ENCODE peak calls at places on chromosomes 1 and 21, in five cellular contexts. D is H1, Y is H9, I is mesenchymal stem cell, N is neuronal stem cell. H is an unnamed sample.

GRCh38 chr1:245988393-245989078 is 518.5 kb downstream of the SMYD3 start:
- DNase-seq in D (no peak), Y (no peak), I (no peak), N (no peak), H (no peak)

GRCh38 chr1:221874285-221875003 is 132.6 kb upstream of the DUSP10 start:
- DNase-seq in N (no peak), I (no peak), Y (no peak), D (no peak), H (peak; percentile 64)

GRCh38 chr1:37031419-37031818 is 2.9 kb downstream of the GRIK3 start:
- DNase-seq in N (no peak), I (no peak), Y (no peak), D (no peak), H (no peak)

GRCh38 chr1:231233735-231234417 is 7.1 kb upstream of the GNPAT start:
- DNase-seq in I (no peak), Y (no peak), N (no peak), D (no peak), H (no peak)

GRCh38 chr21:26550357-26550756 is 22.7 kb downstream of the CYYR1 start:
- DNase-seq in N (no peak), D (no peak), I (no peak), Y (no peak), H (no peak)

GRCh38 chr1:221747840-221748239 is 6.0 kb upstream of the DUSP10 start:
- DNase-seq in D (no peak), N (no peak), Y (no peak), I (no peak), H (no peak)

GRCh38 chr1:154193821-154194220 is 1.9 kb upstream of the TPM3 start:
- DNase-seq in Y (no peak), D (no peak), N (no peak), I (no peak), H (no peak)

GRCh38 chr1:204448321-204448964 is 36.8 kb upstream of the PPP1R15B start:
- DNase-seq in I (no peak), N (no peak), Y (no peak), D (no peak), H (no peak)

GRCh38 chr1:150841626-150842025 is 33.6 kb upstream of the CTSK start:
- DNase-seq in N (no peak), I (no peak), D (no peak), Y (no peak), H (no peak)

GRCh38 chr1:224523676-224524075 is 89.1 kb upstream of the WDR26 start:
- DNase-seq in N (no peak), D (no peak), I (no peak), Y (no peak), H (no peak)

GRCh38 chr1:208149776-208150514 is 94.2 kb downstream of the PLXNA2 start:
- DNase-seq in N (no peak), Y (no peak), I (peak; percentile 18), D (no peak), H (no peak)

GRCh38 chr1:162335126-162335525 is 41.5 kb downstream of the SPATA46 start:
- DNase-seq in I (no peak), N (no peak), D (no peak), Y (no peak), H (no peak)

GRCh38 chr1:199394856-199395255 is 632.7 kb upstream of the NR5A2 start:
- DNase-seq in I (no peak), Y (no peak), N (no peak), D (no peak), H (no peak)

GRCh38 chr1:18481190-18481920 is 625 bp downstream of the KLHDC7A start:
- DNase-seq in Y (peak; percentile 48), N (no peak), I (no peak), D (no peak), H (no peak)

GRCh38 chr1:54249798-54250497 is 50.0 kb downstream of the MRPL37 start:
- DNase-seq in D (no peak), I (peak; percentile 81), N (no peak), Y (peak; percentile 57), H (peak; percentile 54)

GRCh38 chr1:234963904-234964702 is 164.5 kb downstream of the TOMM20 start:
- DNase-seq in Y (no peak), N (no peak), D (no peak), I (no peak), H (no peak)

GRCh38 chr1:224245188-224245587 is 62.1 kb downstream of the DEGS1 start:
- DNase-seq in D (no peak), N (no peak), Y (no peak), I (peak; percentile 46), H (peak; percentile 55)

GRCh38 chr1:198747127-198747526 is 108.3 kb downstream of the PTPRC start:
- DNase-seq in I (no peak), N (no peak), D (no peak), Y (no peak), H (no peak)

GRCh38 chr1:28267633-28268032 is 8.3 kb downstream of the SESN2 start:
- DNase-seq in N (no peak), Y (no peak), I (no peak), D (no peak), H (no peak)

GRCh38 chr1:50175711-50176562 is 67.2 kb downstream of the ELAVL4 start:
- DNase-seq in D (no peak), I (no peak), Y (no peak), N (no peak), H (no peak)

GRCh38 chr1:206958154-206958553 is 11.9 kb upstream of the PIGR start:
- DNase-seq in I (no peak), Y (no peak), D (no peak), N (no peak), H (no peak)

GRCh38 chr21:43280949-43281633 is 112.3 kb downstream of the CRYAA start:
- DNase-seq in N (no peak), I (no peak), D (no peak), Y (no peak), H (no peak)

GRCh38 chr1:148353461-148354283 is 129.4 kb downstream of the PPIAL4G start:
- DNase-seq in N (no peak), Y (peak; percentile 87), I (peak; percentile 66), D (no peak), H (peak; percentile 60)

GRCh38 chr1:42240964-42241755 is 76.6 kb upstream of the GUCA2A start:
- DNase-seq in N (no peak), I (peak; percentile 23), D (no peak), Y (peak; percentile 23), H (peak; percentile 65)

GRCh38 chr1:27522148-27522859 is 32.3 kb upstream of the WASF2 start:
- DNase-seq in Y (no peak), N (no peak), I (no peak), D (no peak), H (no peak)

GRCh38 chr1:220045356-220046051 is 801 bp downstream of the EPRS1 start:
- DNase-seq in N (no peak), D (no peak), Y (no peak), I (no peak), H (no peak)

GRCh38 chr21:28719731-28720130 is 272.9 kb downstream of the LTN1 start:
- DNase-seq in I (no peak), Y (no peak), N (no peak), D (no peak), H (no peak)

GRCh38 chr1:24082372-24082771 is 29.6 kb downstream of the MYOM3 start:
- DNase-seq in D (no peak), I (no peak), N (no peak), Y (no peak), H (no peak)

GRCh38 chr1:167938083-167938482 is 1.2 kb upstream of the MPC2 start:
- DNase-seq in N (no peak), D (no peak), Y (no peak), I (no peak), H (no peak)

GRCh38 chr1:111565079-111565478 is 54.5 kb upstream of the RAP1A start:
- DNase-seq in D (no peak), Y (no peak), N (no peak), I (peak; percentile 73), H (peak; percentile 97)

GRCh38 chr21:43708745-43709381 is 10.1 kb upstream of the PDXK start:
- DNase-seq in Y (no peak), N (no peak), D (no peak), I (no peak), H (no peak)

GRCh38 chr1:208043690-208044089 is 132.8 kb upstream of the CD34 start:
- DNase-seq in Y (no peak), N (no peak), I (no peak), D (no peak), H (no peak)

DNA sequence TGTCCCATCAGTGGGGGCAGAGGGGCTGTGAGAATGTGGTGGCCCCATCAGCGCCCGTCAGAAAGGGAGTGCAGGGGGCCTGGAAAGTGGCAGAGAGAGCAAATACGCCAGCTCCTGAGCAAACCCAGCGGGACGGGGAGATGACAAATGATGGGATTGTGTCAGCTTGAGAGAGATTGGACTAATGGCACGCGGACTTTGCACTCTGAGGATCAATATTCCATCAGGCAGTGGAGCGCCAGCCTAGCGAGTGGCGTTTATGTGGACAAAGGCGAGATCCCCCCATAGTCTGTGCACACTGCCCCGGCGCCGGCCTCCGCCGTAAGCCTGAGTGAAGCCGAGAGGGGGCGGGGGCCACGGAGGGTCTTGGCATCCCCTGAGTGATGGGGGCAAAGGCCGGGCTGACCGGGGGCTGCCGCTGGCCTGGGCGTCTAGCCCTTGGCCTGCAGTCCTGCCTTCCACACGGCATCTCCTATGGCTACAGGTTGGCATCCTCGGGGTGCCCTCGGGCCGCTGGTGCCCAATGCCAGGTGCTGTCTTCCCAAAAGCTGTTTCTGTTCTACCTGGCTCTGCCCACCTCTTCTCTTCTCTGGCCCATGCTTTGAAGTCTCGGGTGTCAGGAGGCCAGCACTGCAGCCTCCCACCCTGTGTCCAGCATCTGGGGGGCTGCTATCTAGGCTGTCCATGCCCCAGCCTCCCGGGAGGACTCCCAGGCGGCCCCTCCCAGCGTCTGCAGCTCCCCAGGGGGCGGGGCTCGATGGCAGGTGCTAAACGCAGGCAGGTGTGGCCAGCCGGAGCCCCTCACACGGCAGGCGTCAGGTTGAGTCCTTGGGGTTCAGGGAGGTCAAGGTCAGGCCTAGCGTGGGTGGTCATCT is 46.5 kb downstream of the PRDM16 start:
- DNase-seq in D (no peak), I (no peak), Y (no peak), N (no peak), H (no peak)
- H3K9me3 ChIP-seq in D (peaks cover 2% of the 10 kb centered on the region), I (no peaks in the 10 kb centered on the region), Y (no peaks in the 10 kb centered on the region), N (peaks cover 7% of the 10 kb centered on the region), H (peaks cover 60% of the 10 kb centered on the region)

GRCh38 chr1:85607913-85608250 is 27.3 kb downstream of the CCN1 start:
- DNase-seq in Y (no peak), I (no peak), N (no peak), D (no peak), H (peak; percentile 53)
- H2BK15ac ChIP-seq in Y (no peak overlapping the region), I (no peak overlapping the region), N (no peak overlapping the region), D (no peak overlapping the region), H (peak overlapping the region; percentile 99)

GRCh38 chr1:239179001-239179400 is 207.4 kb upstream of the CHRM3 start:
- DNase-seq in I (no peak), D (no peak), Y (no peak), N (no peak), H (no peak)
- H3K9me3 ChIP-seq in I (peaks cover 16% of the 10 kb centered on the region), D (no peaks in the 10 kb centered on the region), Y (no peaks in the 10 kb centered on the region), N (no peaks in the 10 kb centered on the region), H (peaks cover 2% of the 10 kb centered on the region)

GRCh38 chr1:193542668-193543067 is 356.3 kb upstream of the B3GALT2 start:
- DNase-seq in I (peak; percentile 25), N (no peak), Y (no peak), D (no peak), H (peak; percentile 8)
- H2BK15ac ChIP-seq in I (no peak overlapping the region), N (no peak overlapping the region), Y (no peak overlapping the region), D (no peak overlapping the region), H (no peak overlapping the region)

DNA sequence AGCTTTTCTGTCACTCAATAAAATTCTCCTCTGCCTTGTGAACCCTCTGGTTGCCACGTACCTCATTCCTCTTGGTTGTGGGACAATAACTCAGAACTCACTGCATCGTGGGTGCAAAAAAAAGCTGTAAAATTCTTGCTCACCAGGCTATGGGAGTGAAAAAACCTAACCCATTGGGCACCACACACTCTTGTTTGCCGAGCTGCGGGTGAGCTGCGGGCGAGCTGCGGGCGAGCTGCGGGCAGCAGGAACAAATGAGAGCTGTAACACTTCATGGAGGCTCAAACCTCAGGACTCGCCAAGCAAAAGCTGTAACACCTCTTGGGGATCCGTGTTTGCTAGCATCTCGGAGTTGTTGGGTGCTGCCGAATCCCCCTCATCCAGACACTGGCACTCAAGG is 641.3 kb upstream of the CHRM3 start:
- DNase-seq in Y (no peak), I (no peak), D (no peak), N (no peak), H (no peak)
- H3K9me3 ChIP-seq in Y (no peaks in the 10 kb centered on the region), I (peaks cover 21% of the 10 kb centered on the region), D (no peaks in the 10 kb centered on the region), N (peaks cover 2% of the 10 kb centered on the region), H (peaks cover 10% of the 10 kb centered on the region)

H was measured in IMR-90.